ENCODE peak calls at places on chromosomes 11 and 22, in seven cellular contexts. Z, V, K, B, I, G and U are unnamed samples.

GRCh38 chr11:44858796-44859527 is 91.7 kb downstream of the TP53I11 start:
- DNase-seq in Z (no peak), V (no peak), K (peak; percentile 70), B (no peak), I (no peak), G (no peak), U (no peak)

GRCh38 chr11:130888790-130889189 is 27.5 kb downstream of the SNX19 start:
- DNase-seq in Z (no peak), V (no peak), K (no peak), B (no peak), I (no peak), G (no peak), U (no peak)

GRCh38 chr11:113932788-113933187 is 28.2 kb downstream of the HTR3B start:
- DNase-seq in Z (no peak), V (no peak), K (no peak), B (no peak), I (no peak), G (no peak), U (no peak)

GRCh38 chr22:27460596-27461347 is 340.8 kb downstream of the MN1 start:
- DNase-seq in Z (no peak), V (no peak), K (peak; percentile 97), B (no peak), I (no peak), G (peak; percentile 40), U (no peak)

GRCh38 chr11:82895437-82896091 is 4.7 kb downstream of the PRCP start:
- DNase-seq in Z (no peak), V (no peak), K (no peak), B (no peak), I (no peak), G (no peak), U (no peak)

GRCh38 chr11:67611704-67612587 is 5.2 kb downstream of the NDUFV1 start:
- DNase-seq in Z (no peak), V (no peak), K (no peak), B (no peak), I (no peak), G (no peak), U (no peak)

GRCh38 chr11:78022397-78023396 is at the start of gene KCTD14:
- DNase-seq in Z (peak; percentile 26), V (peak; percentile 37), K (no peak), B (peak; percentile 29), I (no peak), G (no peak), U (no peak)

GRCh38 chr11:119355091-119355843 is 8.8 kb upstream of the MFRP start:
- DNase-seq in Z (no peak), V (no peak), K (no peak), B (peak; percentile 15), I (no peak), G (no peak), U (no peak)

GRCh38 chr11:132576706-132577105 is 955.6 kb downstream of the OPCML start:
- DNase-seq in Z (no peak), V (no peak), K (peak; percentile 94), B (no peak), I (no peak), G (peak; percentile 96), U (no peak)

GRCh38 chr22:39959640-39960447 is at the start of gene TMA7B:
- DNase-seq in Z (no peak), V (peak; percentile 42), K (peak; percentile 55), B (no peak), I (no peak), G (no peak), U (no peak)

GRCh38 chr11:30585067-30585891 is 874 bp downstream of the MPPED2 start:
- DNase-seq in Z (peak; percentile 61), V (peak; percentile 46), K (no peak), B (peak; percentile 49), I (no peak), G (no peak), U (peak; percentile 18)

GRCh38 chr11:15770798-15771414 is 585.4 kb downstream of the SOX6 start:
- DNase-seq in Z (peak; percentile 57), V (peak; percentile 60), K (peak; percentile 18), B (peak; percentile 16), I (no peak), G (no peak), U (no peak)

GRCh38 chr22:27911329-27911728 is 7.7 kb downstream of the PITPNB start:
- DNase-seq in Z (peak; percentile 28), V (no peak), K (no peak), B (no peak), I (no peak), G (no peak), U (no peak)

GRCh38 chr11:19379465-19379864 is 138.7 kb upstream of the E2F8 start:
- DNase-seq in Z (no peak), V (no peak), K (no peak), B (no peak), I (no peak), G (no peak), U (no peak)

GRCh38 chr22:44455963-44456358 is 42.1 kb downstream of the RTL6 start:
- DNase-seq in Z (no peak), V (no peak), K (no peak), B (no peak), I (no peak), G (no peak), U (no peak)

GRCh38 chr11:67664213-67664585 is 10.2 kb downstream of the ALDH3B2 start:
- DNase-seq in Z (no peak), V (no peak), K (no peak), B (no peak), I (no peak), G (no peak), U (no peak)

GRCh38 chr11:19437760-19438159 is 197.0 kb upstream of the E2F8 start:
- DNase-seq in Z (no peak), V (no peak), K (peak; percentile 74), B (no peak), I (no peak), G (peak; percentile 50), U (no peak)

GRCh38 chr11:88414385-88414861 is 76.9 kb upstream of the CTSC start:
- DNase-seq in Z (peak; percentile 78), V (no peak), K (peak; percentile 29), B (peak; percentile 35), I (no peak), G (no peak), U (no peak)

GRCh38 chr22:48941903-48942625 is 885.6 kb downstream of the BRD1 start:
- DNase-seq in Z (no peak), V (no peak), K (no peak), B (no peak), I (peak; percentile 19), G (no peak), U (no peak)

GRCh38 chr11:66720223-66720898 is 8.7 kb downstream of the SPTBN2 start:
- DNase-seq in Z (peak; percentile 42), V (peak; percentile 59), K (peak; percentile 6), B (no peak), I (no peak), G (no peak), U (no peak)

GRCh38 chr11:57313071-57313787 is 11.5 kb downstream of the TNKS1BP1 start:
- DNase-seq in Z (no peak), V (no peak), K (no peak), B (no peak), I (no peak), G (no peak), U (no peak)

GRCh38 chr11:126636911-126637799 is 281.7 kb downstream of the ST3GAL4 start:
- DNase-seq in Z (no peak), V (no peak), K (peak; percentile 83), B (no peak), I (no peak), G (peak; percentile 69), U (no peak)

GRCh38 chr11:115222218-115222862 is 281.9 kb downstream of the CADM1 start:
- DNase-seq in Z (no peak), V (no peak), K (peak; percentile 86), B (no peak), I (no peak), G (peak; percentile 63), U (no peak)

GRCh38 chr11:110148775-110149744 is 55.9 kb downstream of the ZC3H12C start:
- DNase-seq in Z (no peak), V (no peak), K (peak; percentile 34), B (no peak), I (no peak), G (peak; percentile 31), U (no peak)

GRCh38 chr22:26606611-26607010 is 11.2 kb downstream of the CRYBB1 start:
- DNase-seq in Z (no peak), V (no peak), K (peak; percentile 49), B (no peak), I (no peak), G (no peak), U (no peak)

GRCh38 chr22:19849800-19850481 is 4.7 kb downstream of the GNB1L start:
- DNase-seq in Z (no peak), V (no peak), K (no peak), B (no peak), I (no peak), G (no peak), U (no peak)

DNA sequence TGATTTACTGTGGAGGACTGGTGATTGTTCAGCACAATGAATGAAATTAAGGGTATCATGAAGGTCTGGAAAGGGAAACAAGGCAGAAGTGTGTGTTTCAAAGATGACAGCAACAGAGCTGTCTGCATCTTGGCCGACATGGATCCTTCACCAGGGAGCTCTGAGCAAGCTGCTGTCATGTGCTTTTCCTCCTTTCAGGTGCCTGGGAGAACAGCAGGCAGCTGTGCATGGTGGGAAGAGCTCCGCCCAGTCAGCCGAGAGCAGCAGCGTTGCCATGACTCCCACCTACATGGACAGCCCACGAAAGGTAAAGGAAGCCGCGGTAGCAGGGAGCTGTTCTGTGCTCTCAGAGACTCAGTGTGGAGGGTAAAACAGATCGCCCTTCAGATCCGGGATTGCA is 87.1 kb upstream of the YWHAH start:
- DNase-seq in Z (peak; percentile 68), V (peak; percentile 41), K (no peak), B (no peak), I (no peak), G (no peak), U (no peak)
- TF ChIP-seq CTCF in Z (no peak), V (no peak), K (no peak), B (no peak), I (no peak), G (no peak), U (no peak)

GRCh38 chr11:101323997-101324396 is 194.4 kb upstream of the PGR start:
- DNase-seq in Z (peak; percentile 2), V (peak; percentile 9), K (no peak), B (no peak), I (no peak), G (no peak), U (no peak)
- TF ChIP-seq CTCF in Z (peak; percentile 8), V (no peak), K (no peak), B (no peak), I (no peak), G (no peak), U (peak; percentile 3)

GRCh38 chr22:46587067-46587471 is 33.1 kb upstream of the GRAMD4 start:
- DNase-seq in Z (no peak), V (no peak), K (no peak), B (no peak), I (no peak), G (no peak), U (no peak)
- TF ChIP-seq CTCF in Z (no peak), V (no peak), K (no peak), B (no peak), I (no peak), G (no peak), U (no peak)

DNA sequence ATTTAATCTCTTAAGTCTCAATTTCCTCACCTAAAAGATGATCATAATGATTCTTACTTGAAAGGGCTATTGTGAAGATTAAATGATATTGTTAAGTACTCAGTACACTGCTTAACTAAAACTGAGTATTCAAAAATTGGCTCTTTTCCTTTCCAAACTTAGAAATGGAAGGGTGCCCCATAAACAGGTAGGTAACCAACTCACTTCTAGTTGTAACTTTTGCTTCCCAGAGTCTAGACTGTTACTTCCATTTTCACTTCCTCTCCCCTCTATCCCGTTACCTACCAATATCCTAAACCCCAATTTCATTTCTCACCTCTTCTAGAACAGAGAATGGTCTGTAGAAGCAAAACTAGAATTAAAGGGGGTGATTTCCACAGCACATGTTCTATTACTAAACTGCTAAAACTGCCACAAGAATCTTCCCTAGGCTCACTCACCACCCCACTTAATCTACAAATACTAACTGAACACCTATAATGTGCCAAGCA is 50.0 kb downstream of the RRAS2 start:
- DNase-seq in Z (no peak), V (no peak), K (no peak), B (no peak), I (no peak), G (no peak), U (no peak)
- TF ChIP-seq CTCF in Z (no peak), V (no peak), K (no peak), B (no peak), I (no peak), G (no peak), U (no peak)